ENCODE peak calls at places on chromosomes 13 and 19, in ten cellular contexts. J, C, Z, E, G, R, X, P, K and Q are unnamed samples.

GRCh38 chr19:21483589-21484170 is 21.7 kb upstream of the ZNF429 start:
- DNase-seq in P (peak; percentile 18), X (no peak), C (peak; percentile 85), Z (no peak), E (peak; percentile 25), K (peak; percentile 56), J (no peak), R (no peak), G (peak; percentile 15), Q (peak; percentile 44)

GRCh38 chr19:54644056-54644455 is 13.8 kb downstream of the LILRB1 start:
- DNase-seq in Z (no peak), C (no peak), K (peak; percentile 70), P (no peak), X (peak; percentile 84), E (no peak), G (no peak), R (no peak), J (no peak), Q (no peak)

GRCh38 chr13:72453161-72453560 is 274.3 kb downstream of the MZT1 start:
- DNase-seq in G (no peak), Z (no peak), K (no peak), C (no peak), X (no peak), J (no peak), R (no peak), P (no peak), E (no peak), Q (no peak)

GRCh38 chr13:40662866-40663265 is 3.6 kb downstream of the FOXO1 start:
- DNase-seq in J (no peak), Z (no peak), C (no peak), P (peak; percentile 31), X (no peak), G (no peak), R (peak; percentile 9), E (no peak), K (no peak), Q (peak; percentile 13)

GRCh38 chr19:42191855-42192254 is 25.6 kb downstream of the DEDD2 start:
- DNase-seq in E (no peak), K (peak; percentile 81), P (peak; percentile 96), C (no peak), X (no peak), G (peak; percentile 84), Z (peak; percentile 84), J (no peak), R (peak; percentile 93), Q (no peak)

GRCh38 chr19:48424694-48425219 is 21.0 kb upstream of the GRWD1 start:
- DNase-seq in R (peak; percentile 63), K (peak; percentile 55), G (peak; percentile 39), C (no peak), J (no peak), P (peak; percentile 77), E (peak; percentile 13), X (peak; percentile 65), Z (peak; percentile 78), Q (no peak)

GRCh38 chr19:12052057-12052570 is 647 bp downstream of the ZNF878 start:
- DNase-seq in Z (no peak), E (no peak), R (peak; percentile 13), K (no peak), P (peak; percentile 58), X (no peak), C (peak; percentile 33), G (no peak), J (no peak), Q (peak; percentile 16)

GRCh38 chr19:6109947-6110346 is 353 bp downstream of the RFX2 start:
- DNase-seq in E (no peak), R (no peak), X (no peak), P (no peak), G (no peak), Z (no peak), C (no peak), J (no peak), K (no peak), Q (no peak)

GRCh38 chr13:45654633-45655349 is 39.3 kb upstream of the ERICH6B start:
- DNase-seq in X (no peak), P (no peak), K (no peak), C (no peak), G (no peak), Z (no peak), J (no peak), R (no peak), E (no peak), Q (no peak)

GRCh38 chr13:104900186-104900817 is 1635.2 kb downstream of the EFNB2 start:
- DNase-seq in J (no peak), P (no peak), E (no peak), R (no peak), X (no peak), Z (no peak), G (peak; percentile 6), C (no peak), K (no peak), Q (no peak)

GRCh38 chr13:80050252-80050651 is 290.7 kb downstream of the SPRY2 start:
- DNase-seq in Z (no peak), G (no peak), K (no peak), X (no peak), E (no peak), C (no peak), J (no peak), P (peak; percentile 12), R (no peak), Q (no peak)

GRCh38 chr13:87889241-87889640 is 218.1 kb downstream of the SLITRK5 start:
- DNase-seq in E (no peak), G (no peak), X (no peak), P (no peak), K (no peak), C (no peak), R (no peak), J (no peak), Z (no peak), Q (no peak)

GRCh38 chr19:18393836-18394235 is 3.6 kb downstream of the LRRC25 start:
- DNase-seq in R (no peak), K (peak; percentile 54), G (no peak), X (peak; percentile 75), Z (no peak), C (no peak), P (no peak), E (no peak), J (no peak), Q (no peak)

GRCh38 chr13:96229356-96229755 is 139.4 kb downstream of the HS6ST3 start:
- DNase-seq in X (no peak), R (no peak), Z (peak; percentile 25), K (no peak), P (peak; percentile 40), C (peak; percentile 3), E (peak; percentile 12), J (no peak), G (peak; percentile 6), Q (peak; percentile 82)

GRCh38 chr13:84821261-84821660 is 939.0 kb upstream of the SLITRK1 start:
- DNase-seq in P (no peak), Z (no peak), E (peak; percentile 40), X (no peak), J (no peak), C (peak; percentile 25), K (no peak), G (no peak), R (no peak), Q (peak; percentile 21)

GRCh38 chr19:11675569-11675968 is 63.2 kb downstream of the ZNF823 start:
- DNase-seq in Z (no peak), G (no peak), K (no peak), R (no peak), C (no peak), P (no peak), X (no peak), E (no peak), J (no peak), Q (no peak)

GRCh38 chr19:29842471-29843179 is 30.8 kb downstream of the CCNE1 start:
- DNase-seq in C (no peak), J (no peak), K (no peak), X (no peak), R (no peak), G (no peak), E (no peak), P (no peak), Z (no peak), Q (no peak)

GRCh38 chr13:19089315-19089714 is 92.3 kb downstream of the TUBA3C start:
- DNase-seq in J (no peak), C (peak; percentile 39), P (no peak), G (no peak), X (no peak), E (no peak), R (no peak), Z (no peak), K (no peak), Q (peak; percentile 52)

GRCh38 chr13:37656247-37656940 is 57.8 kb upstream of the POSTN start:
- DNase-seq in J (peak; percentile 93), E (no peak), P (peak; percentile 99), K (no peak), G (peak; percentile 96), X (peak; percentile 47), R (peak; percentile 92), Z (peak; percentile 97), C (no peak), Q (no peak)

GRCh38 chr13:41130356-41130755 is 2.2 kb downstream of the KBTBD6 start:
- DNase-seq in E (no peak), J (no peak), K (no peak), P (no peak), X (no peak), C (no peak), R (no peak), G (peak; percentile 26), Z (no peak), Q (peak; percentile 17)

GRCh38 chr19:35517342-35517741 is 3.9 kb upstream of the DMKN start:
- DNase-seq in C (no peak), G (no peak), X (no peak), Z (no peak), R (no peak), K (no peak), P (no peak), E (no peak), J (no peak), Q (no peak)

GRCh38 chr13:41751734-41752445 is 209.0 kb downstream of the VWA8 start:
- DNase-seq in Z (no peak), P (no peak), X (no peak), R (no peak), J (no peak), C (no peak), K (no peak), E (no peak), G (no peak), Q (no peak)

GRCh38 chr13:85853161-85853894 is 54.1 kb upstream of the SLITRK6 start:
- DNase-seq in J (no peak), G (no peak), C (no peak), R (no peak), Z (no peak), X (no peak), P (no peak), K (no peak), E (no peak), Q (no peak)

GRCh38 chr13:104491951-104492350 is 1425.7 kb upstream of the SLC10A2 start:
- DNase-seq in C (no peak), G (no peak), X (no peak), E (no peak), J (no peak), P (no peak), K (no peak), Z (no peak), R (no peak), Q (no peak)

GRCh38 chr19:42246869-42247630 is 4.6 kb upstream of the GSK3A start:
- DNase-seq in G (no peak), Z (no peak), R (no peak), E (no peak), X (no peak), J (no peak), C (no peak), K (no peak), P (no peak), Q (no peak)

GRCh38 chr13:34412817-34413365 is 529.2 kb upstream of the NBEA start:
- DNase-seq in K (no peak), C (no peak), X (no peak), P (peak; percentile 66), R (no peak), E (no peak), G (no peak), Z (peak; percentile 81), J (peak; percentile 14), Q (no peak)

GRCh38 chr19:40600086-40600917 is 867 bp upstream of the LTBP4 start:
- DNase-seq in X (peak; percentile 57), Z (no peak), P (no peak), J (no peak), E (no peak), R (no peak), C (no peak), G (no peak), K (no peak), Q (no peak)

GRCh38 chr19:5932593-5933262 is 18.7 kb downstream of the CAPS start:
- DNase-seq in J (no peak), K (no peak), E (no peak), P (no peak), G (no peak), X (no peak), C (no peak), Z (no peak), R (no peak), Q (peak; percentile 89)